ENCODE peak calls at places on chromosome 1, in seven cellular contexts. W, K, L, N, J, X and Z are unnamed samples.
A peak's percentile ranks its signal among the peaks of the same experiment; 100 is the strongest.

GRCh38 chr1:107183011-107183410 is 42.2 kb downstream of the NTNG1 start:
- DNase-seq in W (no peak), K (no peak), L (no peak), N (no peak), J (no peak), X (no peak), Z (no peak)

GRCh38 chr1:179881642-179882252 is 338 bp upstream of the TOR1AIP1 start:
- DNase-seq in W (peak; percentile 92), K (peak; percentile 95), L (no peak), N (peak; percentile 95), J (no peak), X (peak; percentile 67), Z (no peak)

GRCh38 chr1:152426731-152427130 is 12.7 kb upstream of the CRNN start:
- DNase-seq in W (no peak), K (no peak), L (no peak), N (no peak), J (no peak), X (no peak), Z (no peak)

GRCh38 chr1:97350662-97351061 is 570.2 kb downstream of the DPYD start:
- DNase-seq in W (peak; percentile 91), K (no peak), L (no peak), N (peak; percentile 11), J (no peak), X (no peak), Z (no peak)

GRCh38 chr1:161066694-161067093 is 3.0 kb downstream of the ARHGAP30 start:
- DNase-seq in W (no peak), K (no peak), L (no peak), N (no peak), J (no peak), X (no peak), Z (no peak)

GRCh38 chr1:71400050-71400449 is 319.2 kb upstream of the ZRANB2 start:
- DNase-seq in W (no peak), K (no peak), L (no peak), N (no peak), J (no peak), X (no peak), Z (no peak)

GRCh38 chr1:109531826-109532364 is 7.8 kb upstream of the GPR61 start:
- DNase-seq in W (no peak), K (no peak), L (no peak), N (no peak), J (no peak), X (no peak), Z (no peak)

GRCh38 chr1:100512803-100513352 is 25.1 kb upstream of the GPR88 start:
- DNase-seq in W (no peak), K (no peak), L (no peak), N (no peak), J (no peak), X (no peak), Z (no peak)

DNA sequence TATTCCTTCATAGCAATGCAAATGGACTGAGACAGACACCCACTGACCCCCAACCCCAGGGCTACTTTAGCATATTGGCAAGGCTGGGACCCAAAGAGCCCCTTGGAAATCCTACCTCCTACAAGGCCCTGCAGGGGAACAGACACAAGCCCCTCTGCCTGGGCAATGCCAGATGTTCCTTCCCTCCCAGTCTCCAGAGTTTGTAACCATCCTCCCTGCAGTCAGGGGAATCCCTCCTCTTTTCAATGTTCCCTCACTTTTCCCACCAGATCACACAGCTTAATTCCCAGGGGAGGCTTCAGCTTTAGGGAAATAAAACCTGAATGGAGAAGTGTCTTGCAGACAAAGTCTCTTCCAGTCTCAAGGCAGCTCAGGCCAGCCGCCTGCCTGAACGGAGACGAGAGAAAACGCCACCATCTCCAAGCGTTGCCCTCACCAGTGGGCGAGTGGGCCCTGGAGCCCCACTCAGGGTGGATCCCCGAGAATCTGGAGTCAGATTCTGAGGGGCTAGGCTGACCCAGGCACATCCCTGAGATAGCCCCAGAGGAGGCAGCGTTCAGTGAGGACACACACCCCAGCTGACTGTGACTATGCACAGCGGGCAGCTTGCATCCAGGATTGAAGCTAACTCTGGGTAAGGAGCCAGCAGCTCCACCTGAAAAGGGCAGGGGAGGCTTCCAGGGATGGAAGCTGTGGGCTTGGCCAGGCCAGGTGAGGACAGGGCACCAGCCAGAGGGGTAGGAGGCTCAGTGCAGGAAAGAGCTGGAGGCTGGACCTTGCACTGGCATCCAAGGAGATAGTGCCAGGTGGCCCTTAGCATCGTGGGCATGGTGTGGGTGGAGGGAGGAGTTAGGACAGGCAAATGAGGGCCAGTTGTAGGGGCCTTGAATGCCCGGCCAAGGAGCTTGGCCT is 44.0 kb upstream of the ZC3H12A start:
- DNase-seq in W (no peak), K (no peak), L (no peak), N (no peak), J (no peak), X (no peak), Z (no peak)
- H4K8ac ChIP-seq in W (no peak overlapping the region), K (no peak overlapping the region), L (no peak overlapping the region), N (no peak overlapping the region), J (no peak overlapping the region), X (no peak overlapping the region), Z (no peak overlapping the region)

DNA sequence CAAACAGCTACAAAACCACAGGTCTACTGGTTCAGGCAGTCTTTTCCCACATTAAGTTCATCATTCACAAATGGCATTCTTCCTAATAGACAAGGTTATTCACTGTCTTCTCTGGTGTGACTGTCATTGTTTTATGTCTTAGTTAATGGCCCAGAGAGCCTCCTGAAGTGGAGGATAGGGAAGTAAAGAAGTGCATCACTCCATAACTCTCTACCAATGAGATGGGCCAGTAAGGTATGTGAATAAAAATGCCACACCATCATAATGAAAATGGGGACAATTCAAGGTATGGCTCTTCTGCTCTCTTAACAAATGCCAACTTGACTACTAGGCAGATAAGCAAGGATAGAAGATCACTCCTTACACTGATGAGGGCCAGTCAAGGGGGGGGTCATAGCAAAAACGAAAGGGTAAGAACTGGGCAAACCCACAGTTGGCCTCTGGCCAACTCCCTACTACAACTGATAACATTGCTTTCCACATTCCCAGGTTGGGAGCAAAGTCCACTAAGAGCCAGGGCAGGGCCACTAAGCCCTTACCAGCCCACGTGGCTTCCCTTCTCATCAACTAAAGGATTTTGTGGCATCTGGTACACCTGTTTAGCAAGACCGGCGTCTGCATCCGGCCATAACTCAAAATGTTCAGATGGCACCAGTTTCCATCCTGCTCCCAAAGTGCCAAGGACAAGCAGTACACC is 10.0 kb downstream of the PABPC4 start:
- DNase-seq in W (no peak), K (no peak), L (no peak), N (no peak), J (no peak), X (no peak), Z (no peak)
- H2BK5ac ChIP-seq in W (no peak overlapping the region), K (no peak overlapping the region), L (no peak overlapping the region), N (no peak overlapping the region), J (no peak overlapping the region), X (no peak overlapping the region), Z (no peak overlapping the region)

GRCh38 chr1:19717467-19717866 is 52.8 kb downstream of the HTR6 start:
- DNase-seq in W (no peak), K (no peak), L (peak; percentile 38), N (no peak), J (no peak), X (no peak), Z (no peak)
- H2AK5ac ChIP-seq in W (no peak overlapping the region), K (no peak overlapping the region), L (no peak overlapping the region), N (no peak overlapping the region), J (no peak overlapping the region), X (no peak overlapping the region), Z (no peak overlapping the region)

DNA sequence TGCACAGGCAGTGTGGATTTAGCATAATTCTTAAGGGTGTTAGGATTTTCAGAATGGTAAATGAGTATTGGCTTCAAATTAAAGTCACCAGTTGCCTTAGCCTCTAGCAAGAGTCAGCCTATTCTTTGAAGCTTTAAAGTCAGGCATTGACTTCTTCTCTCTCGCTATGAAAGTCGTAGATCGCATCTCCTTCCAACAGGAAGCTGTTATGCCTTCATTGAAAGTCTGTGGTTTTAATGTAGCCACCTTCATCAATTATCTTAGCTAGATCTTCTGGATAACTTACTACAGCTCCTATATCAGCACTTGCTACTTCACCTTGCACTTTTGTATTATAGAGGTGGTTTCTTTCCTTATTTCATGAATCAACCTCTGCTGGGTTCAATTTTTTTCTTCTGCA is 320.2 kb downstream of the PTPRC start:
- DNase-seq in W (no peak), K (no peak), L (no peak), N (no peak), J (no peak), X (no peak), Z (no peak)
- H4K8ac ChIP-seq in W (no peak overlapping the region), K (no peak overlapping the region), L (no peak overlapping the region), N (no peak overlapping the region), J (no peak overlapping the region), X (no peak overlapping the region), Z (no peak overlapping the region)

GRCh38 chr1:225544283-225544682 is 108.6 kb downstream of the ENAH start:
- DNase-seq in W (no peak), K (no peak), L (no peak), N (no peak), J (no peak), X (no peak), Z (no peak)
- H2BK5ac ChIP-seq in W (no peak overlapping the region), K (no peak overlapping the region), L (no peak overlapping the region), N (no peak overlapping the region), J (no peak overlapping the region), X (no peak overlapping the region), Z (no peak overlapping the region)